ENCODE peak calls at places on chromosomes 2 and 18, in nine cellular contexts. W, L, X, F, J, K, Y, R and E are unnamed samples.

GRCh38 chr18:57737661-57738060 is 65.5 kb downstream of the ATP8B1 start:
- DNase-seq in W (peak; percentile 58), L (peak; percentile 97), X (peak; percentile 98), F (no peak), J (peak; percentile 90), K (peak; percentile 98), Y (peak; percentile 86), R (no peak), E (peak; percentile 74)

GRCh38 chr2:72214429-72215143 is 66.9 kb upstream of the CYP26B1 start:
- DNase-seq in W (no peak), L (peak; percentile 80), X (peak; percentile 71), F (no peak), J (peak; percentile 88), K (no peak), Y (no peak), R (no peak), E (peak; percentile 9)

GRCh38 chr2:42316910-42317309 is 44.1 kb downstream of the COX7A2L start:
- DNase-seq in W (no peak), L (no peak), X (no peak), F (no peak), J (no peak), K (no peak), Y (no peak), R (no peak), E (no peak)

GRCh38 chr2:44321360-44321759 is 39.9 kb downstream of the PREPL start:
- DNase-seq in W (no peak), L (no peak), X (no peak), F (no peak), J (no peak), K (no peak), Y (no peak), R (no peak), E (no peak)

GRCh38 chr2:105324732-105325131 is 4.8 kb downstream of the TGFBRAP1 start:
- DNase-seq in W (peak; percentile 74), L (peak; percentile 79), X (peak; percentile 62), F (no peak), J (no peak), K (no peak), Y (no peak), R (no peak), E (no peak)

GRCh38 chr2:182259629-182260150 is 167.1 kb downstream of the PDE1A start:
- DNase-seq in W (no peak), L (no peak), X (peak; percentile 17), F (no peak), J (no peak), K (no peak), Y (no peak), R (no peak), E (no peak)

GRCh38 chr18:58807766-58808165 is 56.9 kb upstream of the ZNF532 start:
- DNase-seq in W (no peak), L (no peak), X (no peak), F (no peak), J (no peak), K (no peak), Y (no peak), R (no peak), E (no peak)

GRCh38 chr2:192087398-192087958 is 107.3 kb downstream of the TMEFF2 start:
- DNase-seq in W (no peak), L (peak; percentile 35), X (no peak), F (no peak), J (no peak), K (no peak), Y (no peak), R (no peak), E (no peak)

GRCh38 chr2:75592888-75593287 is 32.1 kb upstream of the EVA1A start:
- DNase-seq in W (no peak), L (peak; percentile 57), X (no peak), F (no peak), J (no peak), K (no peak), Y (no peak), R (no peak), E (no peak)

GRCh38 chr2:9565436-9566153 is 10.0 kb upstream of the ADAM17 start:
- DNase-seq in W (peak; percentile 44), L (peak; percentile 90), X (peak; percentile 97), F (no peak), J (peak; percentile 85), K (no peak), Y (peak; percentile 71), R (no peak), E (peak; percentile 75)

GRCh38 chr18:21742323-21742687 is 1.7 kb downstream of the MIB1 start:
- DNase-seq in W (no peak), L (peak; percentile 70), X (peak; percentile 38), F (no peak), J (no peak), K (no peak), Y (no peak), R (no peak), E (no peak)

GRCh38 chr2:238790126-238790820 is 57.6 kb upstream of the TWIST2 start:
- DNase-seq in W (no peak), L (no peak), X (peak; percentile 85), F (no peak), J (no peak), K (no peak), Y (no peak), R (no peak), E (no peak)

DNA sequence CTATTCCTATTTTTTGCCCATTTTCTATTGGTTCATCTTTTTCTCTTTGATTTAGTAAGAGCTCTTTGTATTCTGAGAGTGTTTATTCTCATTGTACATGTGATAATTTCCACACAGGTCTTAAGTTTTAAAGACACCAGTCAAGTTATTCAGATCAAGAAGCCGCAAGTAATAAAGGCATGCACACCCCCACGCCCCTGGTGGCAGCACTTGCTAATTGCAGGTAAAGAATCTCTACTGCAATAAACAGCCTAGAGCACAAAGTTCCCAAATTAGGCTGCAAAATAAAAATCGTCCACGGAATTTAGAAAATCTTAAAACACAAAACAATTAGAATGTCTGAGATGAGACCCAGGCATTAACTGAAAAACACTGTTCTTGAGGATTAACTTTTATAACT is 45.2 kb downstream of the ST3GAL5 start:
- DNase-seq in W (no peak), L (no peak), X (peak; percentile 28), F (peak; percentile 72), J (peak; percentile 52), K (peak; percentile 35), Y (no peak), R (no peak), E (peak; percentile 27)
- TF ChIP-seq CTCF in W (peak; percentile 67), L (peak; percentile 25), X (peak; percentile 24), F (peak; percentile 74), J (peak; percentile 42), K (peak; percentile 57), Y (no peak), R (peak; percentile 66), E (peak; percentile 44)

GRCh38 chr18:72180689-72181088 is 363.5 kb downstream of the CBLN2 start:
- DNase-seq in W (no peak), L (no peak), X (no peak), F (no peak), J (no peak), K (no peak), Y (no peak), R (no peak), E (no peak)

DNA sequence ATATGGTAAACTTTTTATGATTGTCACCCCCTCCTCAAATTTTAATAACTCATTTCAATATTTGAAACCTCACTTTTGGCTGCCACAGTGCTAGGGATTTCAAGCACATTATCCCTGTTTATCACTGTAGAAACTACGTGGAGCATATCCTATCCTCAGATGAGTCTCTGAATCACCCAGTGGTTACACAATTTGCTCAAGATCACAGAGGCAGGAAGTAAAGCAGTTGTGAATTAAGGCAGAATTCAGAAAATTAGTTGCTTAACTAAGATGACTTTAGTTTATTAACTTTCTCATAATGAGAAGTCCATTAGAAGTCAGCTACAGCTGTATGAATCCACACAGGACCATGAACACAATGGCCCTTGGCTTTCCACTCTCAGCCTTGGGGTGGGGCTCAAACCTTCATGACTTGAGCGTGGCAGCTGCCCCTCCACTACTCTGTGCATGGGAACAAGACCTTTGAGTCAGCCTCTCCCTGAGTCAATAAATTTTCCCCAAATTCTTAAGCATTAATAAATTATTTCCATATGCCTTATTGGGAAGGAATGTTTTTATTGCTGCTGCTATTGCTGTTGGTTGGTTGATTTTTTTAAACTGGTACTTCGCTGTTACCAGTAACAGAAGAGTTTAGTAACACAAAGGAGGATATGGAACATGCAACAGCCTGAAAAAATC is 369.0 kb downstream of the CBLN2 start:
- DNase-seq in W (peak; percentile 54), L (peak; percentile 18), X (peak; percentile 76), F (no peak), J (no peak), K (no peak), Y (no peak), R (no peak), E (no peak)
- TF ChIP-seq CTCF in W (no peak), L (no peak), X (no peak), F (no peak), J (no peak), K (no peak), Y (no peak), R (no peak), E (no peak)

GRCh38 chr2:180987146-180987545 is 6.7 kb downstream of the UBE2E3 start:
- DNase-seq in W (no peak), L (no peak), X (no peak), F (no peak), J (no peak), K (no peak), Y (no peak), R (no peak), E (no peak)

GRCh38 chr2:180985771-180986395 is 5.5 kb downstream of the UBE2E3 start:
- DNase-seq in W (no peak), L (no peak), X (no peak), F (no peak), J (no peak), K (no peak), Y (no peak), R (no peak), E (no peak)

GRCh38 chr2:180980185-180980942 is at the start of gene UBE2E3:
- DNase-seq in W (no peak), L (peak; percentile 48), X (peak; percentile 92), F (peak; percentile 88), J (peak; percentile 77), K (peak; percentile 43), Y (peak; percentile 75), R (no peak), E (peak; percentile 86)

GRCh38 chr2:180980943-180981898 is 816 bp downstream of the UBE2E3 start:
- DNase-seq in W (no peak), L (peak; percentile 47), X (peak; percentile 50), F (no peak), J (peak; percentile 18), K (no peak), Y (no peak), R (no peak), E (peak; percentile 11)

GRCh38 chr2:180983468-180984388 is 3.3 kb downstream of the UBE2E3 start:
- DNase-seq in W (no peak), L (peak; percentile 60), X (peak; percentile 74), F (no peak), J (peak; percentile 60), K (peak; percentile 22), Y (no peak), R (no peak), E (peak; percentile 48)
- TF ChIP-seq CTCF in W (peak; percentile 62), L (peak; percentile 27), X (peak; percentile 41), F (no peak), J (peak; percentile 56), K (peak; percentile 19), Y (no peak), R (peak; percentile 41), E (peak; percentile 20)

DNA sequence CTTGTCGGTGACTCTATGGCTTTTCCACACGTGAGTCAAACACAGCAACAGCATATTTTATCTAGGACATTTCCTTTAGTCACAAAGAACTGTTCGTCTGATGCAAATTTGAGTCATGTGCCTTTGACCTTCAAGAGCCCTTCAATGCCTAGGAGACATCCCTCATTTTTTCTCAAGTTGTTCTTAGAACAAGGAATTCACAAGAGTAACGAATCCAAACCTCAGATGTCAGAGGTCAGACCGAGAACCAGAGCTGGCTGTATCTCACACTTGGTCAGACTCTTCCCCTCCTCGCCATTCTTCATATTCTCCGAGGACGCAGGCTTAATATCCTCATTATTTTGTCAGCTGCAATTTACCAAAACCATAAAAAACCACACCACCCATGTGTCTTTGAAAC is 60.6 kb upstream of the ALKAL2 start:
- DNase-seq in W (no peak), L (no peak), X (no peak), F (no peak), J (no peak), K (no peak), Y (no peak), R (no peak), E (no peak)
- TF ChIP-seq CTCF in W (no peak), L (no peak), X (no peak), F (no peak), J (no peak), K (no peak), Y (no peak), R (no peak), E (no peak)